ENCODE peak calls at places on chromosome 22, in nine cellular contexts. One of them, this sample, is unnamed.

GRCh38 chr22:49677495-49677889 is 150.2 kb downstream of the BRD1 start:
- DNase-seq in neural progenitor cell: no peak
- DNase-seq in sigmoid colon: peak
- DNase-seq in fibroblast of pulmonary artery: no peak
- DNase-seq in CD8-positive, alpha-beta T cell: peak
- DNase-seq in A549: no peak
- DNase-seq in PC-9: no peak
- DNase-seq in kidney epithelial cell: no peak
- DNase-seq in cardiac muscle cell: no peak
- DNase-seq in this sample: no peak

GRCh38 chr22:37560682-37561208 is 465 bp downstream of the CDC42EP1 start:
- DNase-seq in neural progenitor cell: peak
- DNase-seq in cardiac muscle cell: peak
- DNase-seq in kidney epithelial cell: no peak
- DNase-seq in CD8-positive, alpha-beta T cell: no peak
- DNase-seq in fibroblast of pulmonary artery: peak
- DNase-seq in sigmoid colon: peak
- DNase-seq in PC-9: no peak
- DNase-seq in A549: no peak
- DNase-seq in this sample: no peak

GRCh38 chr22:24054356-24054755 is 43.3 kb downstream of the CABIN1 start:
- DNase-seq in neural progenitor cell: no peak
- DNase-seq in PC-9: no peak
- DNase-seq in cardiac muscle cell: no peak
- DNase-seq in fibroblast of pulmonary artery: no peak
- DNase-seq in CD8-positive, alpha-beta T cell: no peak
- DNase-seq in A549: no peak
- DNase-seq in sigmoid colon: no peak
- DNase-seq in kidney epithelial cell: no peak
- DNase-seq in this sample: no peak

GRCh38 chr22:20530368-20531153 is 23.2 kb downstream of the MED15 start:
- DNase-seq in A549: peak
- DNase-seq in neural progenitor cell: no peak
- DNase-seq in CD8-positive, alpha-beta T cell: no peak
- DNase-seq in cardiac muscle cell: peak
- DNase-seq in kidney epithelial cell: no peak
- DNase-seq in sigmoid colon: no peak
- DNase-seq in fibroblast of pulmonary artery: no peak
- DNase-seq in PC-9: peak
- DNase-seq in this sample: no peak

GRCh38 chr22:44108076-44108475 is 72.6 kb upstream of the PARVG start:
- DNase-seq in fibroblast of pulmonary artery: no peak
- DNase-seq in sigmoid colon: no peak
- DNase-seq in kidney epithelial cell: no peak
- DNase-seq in cardiac muscle cell: no peak
- DNase-seq in A549: no peak
- DNase-seq in PC-9: no peak
- DNase-seq in neural progenitor cell: peak
- DNase-seq in CD8-positive, alpha-beta T cell: no peak
- DNase-seq in this sample: no peak

GRCh38 chr22:42074153-42074750 is at the start of gene PHETA2:
- DNase-seq in fibroblast of pulmonary artery: peak
- DNase-seq in A549: no peak
- DNase-seq in neural progenitor cell: peak
- DNase-seq in cardiac muscle cell: peak
- DNase-seq in PC-9: no peak
- DNase-seq in CD8-positive, alpha-beta T cell: peak
- DNase-seq in sigmoid colon: no peak
- DNase-seq in kidney epithelial cell: no peak
- DNase-seq in this sample: no peak

GRCh38 chr22:50001388-50002231 is 11.0 kb downstream of the IL17REL start:
- DNase-seq in A549: no peak
- DNase-seq in sigmoid colon: no peak
- DNase-seq in CD8-positive, alpha-beta T cell: no peak
- DNase-seq in PC-9: no peak
- DNase-seq in cardiac muscle cell: no peak
- DNase-seq in fibroblast of pulmonary artery: no peak
- DNase-seq in neural progenitor cell: peak
- DNase-seq in kidney epithelial cell: no peak
- DNase-seq in this sample: no peak

GRCh38 chr22:28894320-28894719 is 10.9 kb downstream of the ZNRF3 start:
- DNase-seq in kidney epithelial cell: no peak
- DNase-seq in cardiac muscle cell: no peak
- DNase-seq in sigmoid colon: no peak
- DNase-seq in CD8-positive, alpha-beta T cell: no peak
- DNase-seq in fibroblast of pulmonary artery: no peak
- DNase-seq in A549: no peak
- DNase-seq in PC-9: peak
- DNase-seq in neural progenitor cell: no peak
- DNase-seq in this sample: no peak

GRCh38 chr22:44407404-44408226 is 90.4 kb downstream of the RTL6 start:
- DNase-seq in PC-9: no peak
- DNase-seq in A549: no peak
- DNase-seq in fibroblast of pulmonary artery: no peak
- DNase-seq in CD8-positive, alpha-beta T cell: no peak
- DNase-seq in neural progenitor cell: no peak
- DNase-seq in kidney epithelial cell: no peak
- DNase-seq in cardiac muscle cell: no peak
- DNase-seq in sigmoid colon: peak
- DNase-seq in this sample: peak

GRCh38 chr22:33022231-33022630 is 36.0 kb downstream of the SYN3 start:
- DNase-seq in neural progenitor cell: no peak
- DNase-seq in sigmoid colon: no peak
- DNase-seq in kidney epithelial cell: no peak
- DNase-seq in fibroblast of pulmonary artery: no peak
- DNase-seq in CD8-positive, alpha-beta T cell: no peak
- DNase-seq in PC-9: no peak
- DNase-seq in A549: no peak
- DNase-seq in cardiac muscle cell: no peak
- DNase-seq in this sample: no peak

GRCh38 chr22:33028191-33028700 is 29.9 kb downstream of the SYN3 start:
- DNase-seq in neural progenitor cell: no peak
- DNase-seq in fibroblast of pulmonary artery: no peak
- DNase-seq in CD8-positive, alpha-beta T cell: no peak
- DNase-seq in cardiac muscle cell: no peak
- DNase-seq in sigmoid colon: no peak
- DNase-seq in A549: no peak
- DNase-seq in kidney epithelial cell: no peak
- DNase-seq in PC-9: no peak
- DNase-seq in this sample: no peak

GRCh38 chr22:33023119-33023827 is 34.9 kb downstream of the SYN3 start:
- DNase-seq in CD8-positive, alpha-beta T cell: no peak
- DNase-seq in fibroblast of pulmonary artery: no peak
- DNase-seq in kidney epithelial cell: no peak
- DNase-seq in neural progenitor cell: no peak
- DNase-seq in sigmoid colon: no peak
- DNase-seq in PC-9: no peak
- DNase-seq in cardiac muscle cell: no peak
- DNase-seq in A549: no peak
- DNase-seq in this sample: no peak

GRCh38 chr22:33024626-33025025 is 33.6 kb downstream of the SYN3 start:
- DNase-seq in neural progenitor cell: peak
- DNase-seq in kidney epithelial cell: no peak
- DNase-seq in CD8-positive, alpha-beta T cell: no peak
- DNase-seq in A549: no peak
- DNase-seq in PC-9: no peak
- DNase-seq in cardiac muscle cell: peak
- DNase-seq in sigmoid colon: no peak
- DNase-seq in fibroblast of pulmonary artery: peak
- DNase-seq in this sample: no peak

DNA sequence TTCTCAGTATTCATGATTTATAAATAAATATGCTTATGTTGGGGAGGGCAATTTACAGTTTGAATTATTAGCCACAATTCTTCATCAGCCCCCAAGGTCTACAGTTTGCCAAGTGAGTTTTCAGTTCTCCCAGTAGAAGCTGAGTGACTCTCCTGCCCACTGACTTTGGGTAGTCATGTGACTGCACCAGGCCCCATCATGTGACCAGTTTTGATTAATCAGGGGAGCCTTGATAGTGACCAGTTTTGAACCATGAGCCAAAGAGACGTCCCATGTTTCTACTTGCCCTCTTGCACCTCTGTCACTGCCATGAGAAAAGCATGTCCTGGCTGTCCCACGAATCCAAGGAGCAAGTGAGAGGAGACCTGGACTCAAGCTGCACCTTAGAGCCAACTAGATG is 32.5 kb downstream of the SYN3 start:
- DNase-seq in kidney epithelial cell: no peak
- DNase-seq in fibroblast of pulmonary artery: no peak
- DNase-seq in PC-9: no peak
- DNase-seq in cardiac muscle cell: no peak
- DNase-seq in sigmoid colon: no peak
- DNase-seq in CD8-positive, alpha-beta T cell: no peak
- DNase-seq in A549: no peak
- DNase-seq in neural progenitor cell: no peak
- DNase-seq in this sample: no peak
- H3K4me3 ChIP-seq in kidney epithelial cell: no peak
- H3K4me3 ChIP-seq in fibroblast of pulmonary artery: no peak
- H3K4me3 ChIP-seq in PC-9: no peak
- H3K4me3 ChIP-seq in cardiac muscle cell: no peak
- H3K4me3 ChIP-seq in sigmoid colon: no peak
- H3K4me3 ChIP-seq in CD8-positive, alpha-beta T cell: no peak
- H3K4me3 ChIP-seq in A549: no peak
- H3K4me3 ChIP-seq in neural progenitor cell: no peak
- H3K4me3 ChIP-seq in this sample: no peak

DNA sequence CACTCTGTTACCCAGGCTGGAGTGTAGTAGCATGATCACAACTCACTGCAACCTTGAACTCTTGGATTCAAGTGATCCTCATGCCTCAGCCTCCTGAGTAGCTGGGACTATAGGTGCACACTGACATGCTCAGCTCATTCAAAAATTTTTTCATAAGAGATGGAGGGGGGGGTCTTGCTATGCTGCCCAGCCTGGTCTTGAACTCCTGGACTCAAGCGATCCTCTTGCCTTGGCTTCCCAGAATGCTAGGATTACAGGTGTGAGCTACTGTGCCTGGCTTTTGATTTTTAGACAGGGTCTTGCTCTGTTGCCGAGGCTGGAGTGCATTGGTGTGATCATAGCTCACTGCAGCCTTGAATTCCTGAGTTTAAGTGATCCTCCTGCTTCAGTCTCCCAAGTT is 14.0 kb downstream of the PRAME start:
- DNase-seq in A549: no peak
- DNase-seq in CD8-positive, alpha-beta T cell: no peak
- DNase-seq in fibroblast of pulmonary artery: no peak
- DNase-seq in kidney epithelial cell: no peak
- DNase-seq in PC-9: no peak
- DNase-seq in sigmoid colon: no peak
- DNase-seq in cardiac muscle cell: no peak
- DNase-seq in neural progenitor cell: no peak
- DNase-seq in this sample: no peak
- TF ChIP-seq CTCF in A549: no peak
- TF ChIP-seq CTCF in CD8-positive, alpha-beta T cell: no peak
- TF ChIP-seq CTCF in fibroblast of pulmonary artery: no peak
- TF ChIP-seq CTCF in kidney epithelial cell: no peak
- TF ChIP-seq CTCF in PC-9: no peak
- TF ChIP-seq CTCF in sigmoid colon: no peak
- TF ChIP-seq CTCF in cardiac muscle cell: no peak
- TF ChIP-seq CTCF in neural progenitor cell: no peak
- TF ChIP-seq CTCF in this sample: no peak

DNA sequence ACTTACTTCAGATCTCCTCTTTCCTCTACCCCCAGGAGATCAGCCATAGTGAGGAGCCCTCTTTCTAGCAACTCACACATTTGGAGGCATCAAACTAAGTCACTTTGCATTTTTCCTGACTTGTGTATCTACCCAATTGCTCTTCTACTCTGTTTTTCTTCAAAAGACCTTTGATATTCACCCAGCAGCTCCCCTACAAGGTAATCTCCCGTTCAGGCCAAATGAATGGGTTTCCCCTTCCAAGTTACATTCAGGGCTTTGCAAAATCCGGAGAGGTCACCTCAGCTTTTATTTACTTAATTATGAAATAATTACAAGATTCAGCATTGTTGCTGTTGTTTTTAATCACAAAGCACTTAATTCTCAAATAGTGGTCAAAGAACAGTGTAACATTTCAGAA is 6.1 kb downstream of the LARGE1 start:
- DNase-seq in kidney epithelial cell: no peak
- DNase-seq in cardiac muscle cell: no peak
- DNase-seq in CD8-positive, alpha-beta T cell: no peak
- DNase-seq in fibroblast of pulmonary artery: no peak
- DNase-seq in neural progenitor cell: no peak
- DNase-seq in A549: no peak
- DNase-seq in PC-9: no peak
- DNase-seq in sigmoid colon: no peak
- DNase-seq in this sample: no peak
- H3K4me3 ChIP-seq in kidney epithelial cell: no peak
- H3K4me3 ChIP-seq in cardiac muscle cell: no peak
- H3K4me3 ChIP-seq in CD8-positive, alpha-beta T cell: no peak
- H3K4me3 ChIP-seq in fibroblast of pulmonary artery: no peak
- H3K4me3 ChIP-seq in neural progenitor cell: no peak
- H3K4me3 ChIP-seq in A549: no peak
- H3K4me3 ChIP-seq in PC-9: no peak
- H3K4me3 ChIP-seq in sigmoid colon: no peak
- H3K4me3 ChIP-seq in this sample: no peak

GRCh38 chr22:48665286-48666010 is 1162.2 kb downstream of the BRD1 start:
- DNase-seq in PC-9: no peak
- DNase-seq in cardiac muscle cell: no peak
- DNase-seq in CD8-positive, alpha-beta T cell: no peak
- DNase-seq in A549: no peak
- DNase-seq in kidney epithelial cell: no peak
- DNase-seq in fibroblast of pulmonary artery: no peak
- DNase-seq in neural progenitor cell: no peak
- DNase-seq in sigmoid colon: no peak
- DNase-seq in this sample: no peak

GRCh38 chr22:48664586-48664985 is 1163.1 kb downstream of the BRD1 start:
- DNase-seq in cardiac muscle cell: no peak
- DNase-seq in sigmoid colon: no peak
- DNase-seq in neural progenitor cell: no peak
- DNase-seq in A549: no peak
- DNase-seq in fibroblast of pulmonary artery: no peak
- DNase-seq in CD8-positive, alpha-beta T cell: no peak
- DNase-seq in PC-9: no peak
- DNase-seq in kidney epithelial cell: no peak
- DNase-seq in this sample: no peak

GRCh38 chr22:48661984-48662383 is 1165.7 kb downstream of the BRD1 start:
- DNase-seq in CD8-positive, alpha-beta T cell: no peak
- DNase-seq in kidney epithelial cell: no peak
- DNase-seq in A549: no peak
- DNase-seq in cardiac muscle cell: no peak
- DNase-seq in fibroblast of pulmonary artery: no peak
- DNase-seq in PC-9: no peak
- DNase-seq in neural progenitor cell: no peak
- DNase-seq in sigmoid colon: no peak
- DNase-seq in this sample: no peak

GRCh38 chr22:48662476-48663150 is 1165.1 kb downstream of the BRD1 start:
- DNase-seq in kidney epithelial cell: no peak
- DNase-seq in A549: no peak
- DNase-seq in sigmoid colon: no peak
- DNase-seq in fibroblast of pulmonary artery: no peak
- DNase-seq in CD8-positive, alpha-beta T cell: no peak
- DNase-seq in cardiac muscle cell: no peak
- DNase-seq in PC-9: no peak
- DNase-seq in neural progenitor cell: no peak
- DNase-seq in this sample: no peak

DNA sequence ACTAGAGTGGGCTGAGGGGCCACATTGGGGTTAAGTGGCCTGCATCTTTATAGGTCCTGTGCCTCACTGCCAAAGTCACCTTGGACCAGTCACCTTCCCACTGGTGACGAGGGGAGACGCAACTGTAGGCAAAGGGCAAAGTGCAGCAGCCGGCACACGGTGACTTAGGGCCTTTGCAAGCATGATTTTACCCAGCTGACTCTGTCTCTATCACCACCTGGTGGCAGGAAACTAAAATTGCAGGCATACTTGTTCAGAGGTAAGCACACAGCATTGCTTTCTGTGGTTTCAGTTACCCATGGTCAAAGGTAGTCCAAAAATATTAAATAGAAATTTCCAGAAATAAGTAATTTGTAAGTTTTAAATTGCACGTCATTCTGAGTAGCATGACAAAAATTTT is 1164.4 kb downstream of the BRD1 start:
- DNase-seq in kidney epithelial cell: no peak
- DNase-seq in PC-9: no peak
- DNase-seq in fibroblast of pulmonary artery: peak
- DNase-seq in CD8-positive, alpha-beta T cell: no peak
- DNase-seq in A549: peak
- DNase-seq in cardiac muscle cell: no peak
- DNase-seq in neural progenitor cell: peak
- DNase-seq in sigmoid colon: no peak
- DNase-seq in this sample: peak
- TF ChIP-seq CTCF in kidney epithelial cell: no peak
- TF ChIP-seq CTCF in PC-9: peak
- TF ChIP-seq CTCF in fibroblast of pulmonary artery: peak
- TF ChIP-seq CTCF in CD8-positive, alpha-beta T cell: no peak
- TF ChIP-seq CTCF in A549: no peak
- TF ChIP-seq CTCF in cardiac muscle cell: peak
- TF ChIP-seq CTCF in neural progenitor cell: peak
- TF ChIP-seq CTCF in sigmoid colon: no peak
- TF ChIP-seq CTCF in this sample: peak